ENCODE peak calls at places on chromosomes 5 and 9, in eight cellular contexts. P is Right ventricle myocardium superior, X is EL, G is BE2C, V is ureter, C is tibial artery, O is kidney epithelial cell, S is HCEC 1CT. Y is an unnamed sample.

GRCh38 chr9:108911820-108912219 is 22.1 kb downstream of the ELP1 start:
- DNase-seq in P (no peak), X (no peak), G (no peak), V (no peak), C (no peak), O (no peak), S (no peak), Y (no peak)

GRCh38 chr5:157785781-157786180 is 42.3 kb downstream of the LSM11 start:
- DNase-seq in P (no peak), X (no peak), G (no peak), V (no peak), C (no peak), O (no peak), S (no peak), Y (no peak)

GRCh38 chr5:140591747-140592372 is 27.2 kb downstream of the SLC35A4 start:
- DNase-seq in P (no peak), X (peak; percentile 54), G (no peak), V (no peak), C (no peak), O (no peak), S (peak; percentile 76), Y (peak; percentile 29)

GRCh38 chr9:122389799-122390481 is 19.1 kb downstream of the PTGS1 start:
- DNase-seq in P (no peak), X (no peak), G (no peak), V (no peak), C (no peak), O (no peak), S (no peak), Y (no peak)

GRCh38 chr5:58335518-58335917 is 124.4 kb downstream of the PLK2 start:
- DNase-seq in P (no peak), X (peak; percentile 10), G (no peak), V (no peak), C (no peak), O (no peak), S (no peak), Y (no peak)

GRCh38 chr9:31185831-31186230 is 1198.6 kb upstream of the ACO1 start:
- DNase-seq in P (no peak), X (no peak), G (no peak), V (no peak), C (no peak), O (peak; percentile 16), S (no peak), Y (peak; percentile 97)

GRCh38 chr9:31336841-31337240 is 1047.6 kb upstream of the ACO1 start:
- DNase-seq in P (no peak), X (no peak), G (no peak), V (no peak), C (no peak), O (no peak), S (no peak), Y (no peak)

GRCh38 chr9:110083866-110084265 is 124.1 kb downstream of the C9orf152 start:
- DNase-seq in P (no peak), X (no peak), G (no peak), V (no peak), C (no peak), O (no peak), S (no peak), Y (no peak)

GRCh38 chr9:12416736-12417135 is 276.4 kb upstream of the TYRP1 start:
- DNase-seq in P (no peak), X (no peak), G (no peak), V (no peak), C (no peak), O (no peak), S (no peak), Y (no peak)

GRCh38 chr5:125006011-125006685 is 259.7 kb upstream of the ZNF608 start:
- DNase-seq in P (no peak), X (no peak), G (no peak), V (no peak), C (no peak), O (no peak), S (no peak), Y (no peak)

GRCh38 chr9:37988041-37988440 is 81.0 kb downstream of the SHB start:
- DNase-seq in P (no peak), X (no peak), G (peak; percentile 66), V (no peak), C (no peak), O (no peak), S (no peak), Y (no peak)

GRCh38 chr5:82111191-82111590 is 139.4 kb downstream of the ATG10 start:
- DNase-seq in P (no peak), X (no peak), G (peak; percentile 16), V (no peak), C (no peak), O (no peak), S (no peak), Y (no peak)

GRCh38 chr5:2948875-2949274 is 197.4 kb upstream of the IRX2 start:
- DNase-seq in P (no peak), X (no peak), G (no peak), V (no peak), C (no peak), O (no peak), S (no peak), Y (no peak)

GRCh38 chr9:137763271-137763955 is 114.2 kb upstream of the CACNA1B start:
- DNase-seq in P (no peak), X (no peak), G (no peak), V (no peak), C (no peak), O (no peak), S (no peak), Y (no peak)

GRCh38 chr5:145681686-145682085 is 153.5 kb downstream of the PRELID2 start:
- DNase-seq in P (no peak), X (peak; percentile 77), G (peak; percentile 60), V (peak; percentile 54), C (peak; percentile 56), O (peak; percentile 29), S (peak; percentile 73), Y (peak; percentile 41)

GRCh38 chr9:16461851-16462250 is 408.6 kb downstream of the BNC2 start:
- DNase-seq in P (no peak), X (no peak), G (no peak), V (no peak), C (no peak), O (no peak), S (no peak), Y (no peak)

GRCh38 chr9:89951671-89952070 is 346.9 kb downstream of the GADD45G start:
- DNase-seq in P (no peak), X (no peak), G (no peak), V (no peak), C (no peak), O (no peak), S (no peak), Y (no peak)

GRCh38 chr5:114838937-114839336 is 330.8 kb downstream of the TRIM36 start:
- DNase-seq in P (no peak), X (no peak), G (no peak), V (no peak), C (no peak), O (no peak), S (no peak), Y (no peak)

GRCh38 chr5:179166886-179167841 is 107.0 kb downstream of the ZNF354C start:
- DNase-seq in P (peak; percentile 57), X (peak; percentile 53), G (peak; percentile 58), V (no peak), C (no peak), O (no peak), S (peak; percentile 37), Y (no peak)

GRCh38 chr9:113997610-113998009 is 80.5 kb downstream of the AMBP start:
- DNase-seq in P (no peak), X (no peak), G (no peak), V (no peak), C (no peak), O (no peak), S (no peak), Y (no peak)

GRCh38 chr5:142048272-142048671 is 35.4 kb upstream of the GNPDA1 start:
- DNase-seq in P (no peak), X (no peak), G (no peak), V (no peak), C (no peak), O (no peak), S (no peak), Y (no peak)

GRCh38 chr5:149425729-149426128 is 46.6 kb upstream of the IL17B start:
- DNase-seq in P (no peak), X (no peak), G (no peak), V (no peak), C (no peak), O (no peak), S (peak; percentile 0), Y (no peak)

GRCh38 chr5:140239939-140240700 is 62.8 kb downstream of the PFDN1 start:
- DNase-seq in P (peak; percentile 68), X (peak; percentile 66), G (peak; percentile 80), V (peak; percentile 59), C (peak; percentile 59), O (no peak), S (peak; percentile 58), Y (no peak)

GRCh38 chr9:32884482-32884881 is 101.1 kb downstream of the TMEM215 start:
- DNase-seq in P (no peak), X (no peak), G (no peak), V (no peak), C (no peak), O (no peak), S (no peak), Y (no peak)

GRCh38 chr5:83029912-83030311 is 47.3 kb downstream of the TMEM167A start:
- DNase-seq in P (no peak), X (peak; percentile 40), G (no peak), V (no peak), C (no peak), O (peak; percentile 67), S (peak; percentile 14), Y (no peak)

GRCh38 chr9:98787766-98788335 is 8.5 kb downstream of the ANKS6 start:
- DNase-seq in P (no peak), X (no peak), G (no peak), V (peak; percentile 37), C (no peak), O (no peak), S (no peak), Y (no peak)

GRCh38 chr5:180820788-180821321 is 18.2 kb upstream of the MGAT1 start:
- DNase-seq in P (no peak), X (no peak), G (no peak), V (peak; percentile 18), C (no peak), O (no peak), S (peak; percentile 38), Y (no peak)

Y was measured in HS-5.